ENCODE peak calls at places on chromosomes 2 and 18, in ten cellular contexts. I is dorsolateral prefrontal cortex, B is fibroblast of villous mesenchyme, Z is epithelial cell of esophagus, R is heart left ventricle, J is glutamatergic neuron, A is foreskin fibroblast, W is spleen, V is WTC11, M is WERI-Rb-1. F is an unnamed sample.

GRCh38 chr2:86251840-86252266 is 52.6 kb downstream of the MRPL35 start:
- DNase-seq in I (no peak), B (no peak), Z (no peak), R (no peak), J (no peak), A (no peak), W (no peak), V (no peak), M (no peak), F (no peak)

GRCh38 chr2:18057657-18058056 is 179.2 kb downstream of the KCNS3 start:
- DNase-seq in I (no peak), B (no peak), Z (no peak), R (no peak), J (no peak), A (no peak), W (no peak), V (no peak), M (no peak), F (no peak)

GRCh38 chr18:73638709-73639108 is 508.9 kb downstream of the FBXO15 start:
- DNase-seq in I (no peak), B (peak), Z (no peak), R (no peak), J (no peak), A (peak), W (no peak), V (no peak), M (no peak), F (peak)

GRCh38 chr18:48797841-48798255 is 152.9 kb downstream of the SMAD7 start:
- DNase-seq in I (no peak), B (peak), Z (no peak), R (no peak), J (peak), A (no peak), W (peak), V (peak), M (peak), F (no peak)

GRCh38 chr18:3869848-3870247 is 419.9 kb downstream of the TGIF1 start:
- DNase-seq in I (no peak), B (peak), Z (peak), R (no peak), J (no peak), A (peak), W (no peak), V (no peak), M (no peak), F (peak)

GRCh38 chr2:157480182-157480961 is 36.5 kb upstream of the CYTIP start:
- DNase-seq in I (peak), B (peak), Z (peak), R (peak), J (no peak), A (peak), W (no peak), V (no peak), M (no peak), F (no peak)

GRCh38 chr2:3827673-3828575 is 124.5 kb downstream of the DCDC2C start:
- DNase-seq in I (no peak), B (peak), Z (peak), R (no peak), J (peak), A (no peak), W (no peak), V (no peak), M (peak), F (no peak)

GRCh38 chr2:236909802-236910201 is 175.9 kb upstream of the COPS8 start:
- DNase-seq in I (no peak), B (no peak), Z (no peak), R (no peak), J (no peak), A (no peak), W (no peak), V (no peak), M (no peak), F (no peak)

GRCh38 chr2:229955663-229956062 is 33.4 kb downstream of the FBXO36 start:
- DNase-seq in I (no peak), B (no peak), Z (peak), R (no peak), J (no peak), A (no peak), W (no peak), V (no peak), M (no peak), F (no peak)

GRCh38 chr2:65388051-65388531 is 44.3 kb downstream of the SPRED2 start:
- DNase-seq in I (no peak), B (no peak), Z (peak), R (no peak), J (no peak), A (no peak), W (no peak), V (no peak), M (no peak), F (no peak)

GRCh38 chr2:127577503-127577902 is 42.0 kb downstream of the MYO7B start:
- DNase-seq in I (no peak), B (no peak), Z (no peak), R (no peak), J (no peak), A (no peak), W (peak), V (no peak), M (no peak), F (no peak)

DNA sequence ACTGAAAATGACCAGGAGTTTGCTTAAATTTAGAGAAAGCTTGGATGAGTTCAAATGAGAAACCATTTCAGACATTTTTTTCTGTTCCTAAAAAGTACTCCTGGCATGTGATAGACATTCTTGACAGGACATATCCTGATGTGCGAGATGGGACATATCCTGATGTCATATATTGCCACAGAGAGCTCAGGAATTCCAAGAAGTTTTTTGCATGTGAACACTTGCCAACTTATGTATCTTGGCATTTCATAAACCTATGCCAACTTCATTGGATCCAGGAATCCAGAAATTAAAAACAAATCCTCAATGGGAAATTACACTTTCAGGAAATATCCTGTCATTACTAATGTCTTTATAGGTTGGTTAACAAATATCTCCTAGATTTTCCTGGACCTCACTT is 2.9 kb upstream of the SERPINB3 start:
- DNase-seq in I (no peak), B (no peak), Z (peak), R (no peak), J (no peak), A (no peak), W (no peak), V (no peak), M (no peak), F (no peak)
- TF ChIP-seq CTCF in I (no peak), B (no peak), Z (no peak), R (no peak), J (no peak), A (no peak), W (no peak), V (no peak), M (no peak), F (no peak)

GRCh38 chr2:168705534-168706470 is 96.6 kb upstream of the NOSTRIN start:
- DNase-seq in I (no peak), B (peak), Z (peak), R (no peak), J (no peak), A (peak), W (no peak), V (no peak), M (no peak), F (no peak)
- TF ChIP-seq CTCF in I (peak), B (peak), Z (peak), R (no peak), J (peak), A (peak), W (no peak), V (no peak), M (no peak), F (peak)

GRCh38 chr18:45245036-45245638 is 370.1 kb upstream of the SLC14A2 start:
- DNase-seq in I (no peak), B (peak), Z (no peak), R (no peak), J (no peak), A (no peak), W (no peak), V (no peak), M (no peak), F (no peak)
- TF ChIP-seq CTCF in I (no peak), B (no peak), Z (no peak), R (no peak), J (no peak), A (no peak), W (no peak), V (no peak), M (no peak), F (no peak)

GRCh38 chr2:174522553-174522952 is 35.7 kb upstream of the GPR155 start:
- DNase-seq in I (no peak), B (peak), Z (no peak), R (no peak), J (no peak), A (peak), W (no peak), V (no peak), M (no peak), F (no peak)
- TF ChIP-seq CTCF in I (peak), B (peak), Z (peak), R (peak), J (peak), A (peak), W (peak), V (no peak), M (no peak), F (no peak)

DNA sequence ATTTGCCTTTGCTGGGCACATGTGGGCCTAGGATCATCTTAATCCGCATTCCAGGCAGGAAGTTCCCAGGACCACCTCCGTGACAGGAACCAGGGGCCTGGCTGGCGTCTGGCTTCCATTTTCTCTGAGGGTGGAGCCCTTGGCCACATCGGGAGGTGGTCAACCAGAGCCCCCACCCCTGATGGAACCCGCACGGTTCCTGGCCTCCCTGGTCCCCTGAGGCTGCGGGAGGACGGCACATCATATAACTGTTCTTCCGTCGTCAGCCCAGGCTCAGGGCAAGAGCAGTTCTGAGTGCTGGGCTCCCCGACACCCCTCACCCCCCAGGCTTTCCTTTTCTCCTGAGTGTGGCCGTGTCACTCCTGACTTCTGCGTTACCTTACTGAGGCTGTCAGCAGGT is 13.5 kb downstream of the ESPNL start:
- DNase-seq in I (peak), B (no peak), Z (no peak), R (peak), J (no peak), A (no peak), W (peak), V (no peak), M (peak), F (no peak)
- TF ChIP-seq CTCF in I (no peak), B (no peak), Z (no peak), R (no peak), J (no peak), A (no peak), W (no peak), V (no peak), M (no peak), F (no peak)

DNA sequence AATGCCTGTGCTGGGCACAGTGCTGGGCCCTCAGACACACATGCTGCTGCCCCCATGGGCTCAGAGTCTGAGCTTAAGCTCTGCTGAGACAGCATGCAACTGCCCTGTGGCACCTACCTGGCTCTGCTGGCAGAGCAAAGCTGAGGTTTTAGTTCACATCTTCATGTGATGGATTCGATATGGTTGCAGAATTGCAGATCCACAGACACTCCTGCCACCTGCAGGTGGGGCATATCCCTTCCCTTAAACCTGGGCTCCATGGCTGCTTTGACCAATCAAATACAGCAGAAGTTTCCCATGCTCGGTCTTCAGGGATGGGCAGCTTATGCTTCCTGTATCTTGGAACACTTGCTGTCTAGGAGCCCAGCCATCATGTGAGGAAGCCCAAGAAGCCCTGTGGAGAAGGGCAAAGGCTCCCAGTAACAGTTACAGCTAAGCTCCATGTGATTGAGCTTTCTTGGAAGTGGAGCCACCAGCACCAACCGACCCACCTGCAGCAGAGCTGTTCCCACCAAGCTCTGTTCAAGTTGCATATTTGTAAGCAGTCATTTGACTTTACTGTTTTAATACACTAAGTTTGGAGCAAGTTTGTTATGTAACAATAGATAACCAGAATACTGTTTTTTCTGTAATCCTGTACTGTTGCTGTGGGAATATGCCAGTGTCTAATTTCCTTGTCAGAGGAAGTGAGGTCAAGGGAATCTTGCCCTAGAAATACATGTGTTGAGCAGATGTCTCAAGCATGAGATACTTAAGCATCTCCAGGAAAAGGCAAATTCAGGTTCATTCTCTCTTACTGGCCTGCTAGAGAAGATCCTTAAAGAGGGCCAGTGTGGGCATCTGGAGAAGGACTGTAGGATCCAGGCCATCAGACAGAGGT is 79.3 kb downstream of the SH3RF3 start:
- DNase-seq in I (no peak), B (peak), Z (no peak), R (no peak), J (no peak), A (peak), W (no peak), V (peak), M (peak), F (peak)
- TF ChIP-seq CTCF in I (no peak), B (no peak), Z (no peak), R (no peak), J (no peak), A (no peak), W (no peak), V (no peak), M (peak), F (no peak)

GRCh38 chr18:61582205-61582710 is 249.0 kb downstream of the CDH20 start:
- DNase-seq in I (no peak), B (no peak), Z (no peak), R (peak), J (no peak), A (no peak), W (no peak), V (no peak), M (no peak), F (no peak)
- TF ChIP-seq CTCF in I (no peak), B (no peak), Z (no peak), R (peak), J (peak), A (no peak), W (no peak), V (no peak), M (no peak), F (no peak)

F was measured in HFF-Myc.